ENCODE peak calls at places on chromosome 20, in nine cellular contexts. Z is NCI-H748 treated with DMSO at 0.1 percent for 48 hours, F is RPMI7951, P is RPMI8226, Q is C1 segment of cervical spinal cord, U is cardiac muscle cell, L is memory B cell, M is iris pigment epithelial cell, J is kidney epithelial cell. W is an unnamed sample.

GRCh38 chr20:38275815-38276550 is 15.4 kb upstream of the KIAA1755 start:
- DNase-seq in P (no peak), U (no peak), J (no peak), Z (peak), M (peak), L (no peak), F (peak), Q (no peak), W (no peak)

GRCh38 chr20:62780696-62781095 is 15.6 kb upstream of the MRGBP start:
- DNase-seq in U (no peak), M (no peak), F (no peak), Q (no peak), Z (peak), J (no peak), P (no peak), L (no peak), W (peak)

GRCh38 chr20:1831606-1832005 is 63.6 kb upstream of the SIRPA start:
- DNase-seq in L (no peak), F (no peak), Q (no peak), U (no peak), Z (no peak), P (no peak), J (no peak), M (no peak), W (no peak)

GRCh38 chr20:57275813-57276212 is 9.4 kb upstream of the BMP7 start:
- DNase-seq in Z (no peak), L (no peak), M (no peak), J (no peak), U (no peak), Q (no peak), P (no peak), F (no peak), W (no peak)

GRCh38 chr20:17704589-17705317 is 5.0 kb downstream of the BANF2 start:
- DNase-seq in Q (no peak), F (no peak), J (no peak), L (no peak), U (no peak), M (no peak), P (no peak), Z (no peak), W (no peak)

GRCh38 chr20:48875914-48876240 is 45.6 kb upstream of the ARFGEF2 start:
- DNase-seq in M (peak), L (no peak), Z (no peak), P (no peak), U (no peak), J (no peak), Q (no peak), F (no peak), W (no peak)

GRCh38 chr20:24908642-24909041 is 40.4 kb upstream of the CST7 start:
- DNase-seq in L (no peak), Q (no peak), M (no peak), J (no peak), P (no peak), U (no peak), F (no peak), Z (no peak), W (no peak)

GRCh38 chr20:16069416-16070010 is 503.7 kb downstream of the KIF16B start:
- DNase-seq in F (no peak), M (no peak), Q (no peak), U (no peak), P (no peak), L (no peak), Z (no peak), J (peak), W (no peak)

GRCh38 chr20:59701236-59701635 is 96.9 kb downstream of the PHACTR3 start:
- DNase-seq in P (no peak), F (no peak), M (no peak), Z (no peak), Q (no peak), U (no peak), L (no peak), J (no peak), W (no peak)

GRCh38 chr20:51447097-51447764 is 95.3 kb downstream of the NFATC2 start:
- DNase-seq in L (no peak), F (peak), M (peak), Z (no peak), P (no peak), Q (no peak), U (no peak), J (peak), W (no peak)

W was measured in NCI-H345.